ENCODE peak calls at places on chromosomes 11 and 22, in five cellular contexts. One of them, this sample, is unnamed.

GRCh38 chr22:39208013-39208680 is 36.6 kb downstream of the PDGFB start:
- DNase-seq in cardiac fibroblast: no peak
- DNase-seq in GM23338: no peak
- DNase-seq in astrocyte of the cerebellum: no peak
- DNase-seq in cardiac muscle cell: no peak
- DNase-seq in this sample: no peak

GRCh38 chr11:26865703-26866102 is 128.2 kb upstream of the FIBIN start:
- DNase-seq in cardiac fibroblast: no peak
- DNase-seq in GM23338: no peak
- DNase-seq in astrocyte of the cerebellum: no peak
- DNase-seq in cardiac muscle cell: no peak
- DNase-seq in this sample: no peak

GRCh38 chr22:46578824-46579561 is 41.2 kb upstream of the GRAMD4 start:
- DNase-seq in cardiac fibroblast: no peak
- DNase-seq in GM23338: no peak
- DNase-seq in astrocyte of the cerebellum: peak
- DNase-seq in cardiac muscle cell: no peak
- DNase-seq in this sample: peak

GRCh38 chr22:42830161-42830560 is 26.9 kb downstream of the ARFGAP3 start:
- DNase-seq in cardiac fibroblast: no peak
- DNase-seq in GM23338: no peak
- DNase-seq in astrocyte of the cerebellum: no peak
- DNase-seq in cardiac muscle cell: no peak
- DNase-seq in this sample: no peak

GRCh38 chr11:47494996-47495855 is 46.3 kb upstream of the RAPSN start:
- DNase-seq in cardiac fibroblast: peak
- DNase-seq in GM23338: no peak
- DNase-seq in astrocyte of the cerebellum: no peak
- DNase-seq in cardiac muscle cell: no peak
- DNase-seq in this sample: peak

GRCh38 chr11:115409691-115410220 is 94.5 kb downstream of the CADM1 start:
- DNase-seq in cardiac fibroblast: no peak
- DNase-seq in GM23338: peak
- DNase-seq in astrocyte of the cerebellum: no peak
- DNase-seq in cardiac muscle cell: peak
- DNase-seq in this sample: no peak

GRCh38 chr22:20965104-20965887 is 1.8 kb upstream of the AIFM3 start:
- DNase-seq in cardiac fibroblast: no peak
- DNase-seq in GM23338: no peak
- DNase-seq in astrocyte of the cerebellum: no peak
- DNase-seq in cardiac muscle cell: peak
- DNase-seq in this sample: no peak

GRCh38 chr11:44475114-44475686 is 90.3 kb upstream of the CD82 start:
- DNase-seq in cardiac fibroblast: no peak
- DNase-seq in GM23338: no peak
- DNase-seq in astrocyte of the cerebellum: no peak
- DNase-seq in cardiac muscle cell: peak
- DNase-seq in this sample: no peak

GRCh38 chr22:33272180-33272579 is 214.0 kb upstream of the SYN3 start:
- DNase-seq in cardiac fibroblast: no peak
- DNase-seq in GM23338: no peak
- DNase-seq in astrocyte of the cerebellum: no peak
- DNase-seq in cardiac muscle cell: no peak
- DNase-seq in this sample: no peak

GRCh38 chr22:30305519-30305905 is 16.2 kb upstream of the CASTOR1 start:
- DNase-seq in cardiac fibroblast: no peak
- DNase-seq in GM23338: no peak
- DNase-seq in astrocyte of the cerebellum: no peak
- DNase-seq in cardiac muscle cell: no peak
- DNase-seq in this sample: peak

GRCh38 chr11:12182650-12183511 is 72.5 kb downstream of the MICAL2 start:
- DNase-seq in cardiac fibroblast: peak
- DNase-seq in GM23338: no peak
- DNase-seq in astrocyte of the cerebellum: peak
- DNase-seq in cardiac muscle cell: peak
- DNase-seq in this sample: peak

GRCh38 chr11:116193321-116194114 is 579.3 kb downstream of the BUD13 start:
- DNase-seq in cardiac fibroblast: peak
- DNase-seq in GM23338: peak
- DNase-seq in astrocyte of the cerebellum: peak
- DNase-seq in cardiac muscle cell: peak
- DNase-seq in this sample: peak

GRCh38 chr11:112903310-112903709 is 57.9 kb upstream of the NCAM1 start:
- DNase-seq in cardiac fibroblast: no peak
- DNase-seq in GM23338: no peak
- DNase-seq in astrocyte of the cerebellum: no peak
- DNase-seq in cardiac muscle cell: no peak
- DNase-seq in this sample: no peak

GRCh38 chr22:25650834-25651233 is 86.4 kb downstream of the GRK3 start:
- DNase-seq in cardiac fibroblast: no peak
- DNase-seq in GM23338: no peak
- DNase-seq in astrocyte of the cerebellum: no peak
- DNase-seq in cardiac muscle cell: no peak
- DNase-seq in this sample: no peak

GRCh38 chr11:69227271-69227670 is 66.7 kb upstream of the MYEOV start:
- DNase-seq in cardiac fibroblast: no peak
- DNase-seq in GM23338: no peak
- DNase-seq in astrocyte of the cerebellum: no peak
- DNase-seq in cardiac muscle cell: no peak
- DNase-seq in this sample: no peak

GRCh38 chr11:60214386-60214785 is 28.6 kb downstream of the MS4A4E start:
- DNase-seq in cardiac fibroblast: no peak
- DNase-seq in GM23338: no peak
- DNase-seq in astrocyte of the cerebellum: no peak
- DNase-seq in cardiac muscle cell: no peak
- DNase-seq in this sample: no peak

GRCh38 chr22:20588843-20589581 is 81.6 kb downstream of the MED15 start:
- DNase-seq in cardiac fibroblast: no peak
- DNase-seq in GM23338: no peak
- DNase-seq in astrocyte of the cerebellum: no peak
- DNase-seq in cardiac muscle cell: no peak
- DNase-seq in this sample: no peak

GRCh38 chr11:22787565-22788162 is 41.9 kb downstream of the SVIP start:
- DNase-seq in cardiac fibroblast: peak
- DNase-seq in GM23338: peak
- DNase-seq in astrocyte of the cerebellum: peak
- DNase-seq in cardiac muscle cell: peak
- DNase-seq in this sample: peak

GRCh38 chr11:30573951-30574350 is 12.2 kb downstream of the MPPED2 start:
- DNase-seq in cardiac fibroblast: no peak
- DNase-seq in GM23338: no peak
- DNase-seq in astrocyte of the cerebellum: no peak
- DNase-seq in cardiac muscle cell: no peak
- DNase-seq in this sample: no peak

GRCh38 chr22:39239561-39240423 is 5.0 kb downstream of the PDGFB start:
- DNase-seq in cardiac fibroblast: no peak
- DNase-seq in GM23338: no peak
- DNase-seq in astrocyte of the cerebellum: no peak
- DNase-seq in cardiac muscle cell: no peak
- DNase-seq in this sample: no peak

GRCh38 chr22:47768027-47768426 is 1005.6 kb downstream of the TBC1D22A start:
- DNase-seq in cardiac fibroblast: no peak
- DNase-seq in GM23338: no peak
- DNase-seq in astrocyte of the cerebellum: no peak
- DNase-seq in cardiac muscle cell: no peak
- DNase-seq in this sample: no peak

GRCh38 chr22:44882226-44882905 is 127.4 kb downstream of the PHF21B start:
- DNase-seq in cardiac fibroblast: no peak
- DNase-seq in GM23338: peak
- DNase-seq in astrocyte of the cerebellum: no peak
- DNase-seq in cardiac muscle cell: no peak
- DNase-seq in this sample: no peak

GRCh38 chr11:85965202-85965601 is 103.7 kb downstream of the PICALM start:
- DNase-seq in cardiac fibroblast: peak
- DNase-seq in GM23338: no peak
- DNase-seq in astrocyte of the cerebellum: no peak
- DNase-seq in cardiac muscle cell: no peak
- DNase-seq in this sample: no peak

GRCh38 chr11:132186699-132187098 is 816.3 kb downstream of the NTM start:
- DNase-seq in cardiac fibroblast: no peak
- DNase-seq in GM23338: peak
- DNase-seq in astrocyte of the cerebellum: no peak
- DNase-seq in cardiac muscle cell: peak
- DNase-seq in this sample: no peak

GRCh38 chr11:44619931-44620725 is 54.7 kb downstream of the CD82 start:
- DNase-seq in cardiac fibroblast: no peak
- DNase-seq in GM23338: no peak
- DNase-seq in astrocyte of the cerebellum: no peak
- DNase-seq in cardiac muscle cell: no peak
- DNase-seq in this sample: no peak

GRCh38 chr11:132054822-132055221 is 684.4 kb downstream of the NTM start:
- DNase-seq in cardiac fibroblast: peak
- DNase-seq in GM23338: no peak
- DNase-seq in astrocyte of the cerebellum: peak
- DNase-seq in cardiac muscle cell: no peak
- DNase-seq in this sample: peak

GRCh38 chr11:35531246-35531645 is 5.8 kb upstream of the PAMR1 start:
- DNase-seq in cardiac fibroblast: no peak
- DNase-seq in GM23338: no peak
- DNase-seq in astrocyte of the cerebellum: no peak
- DNase-seq in cardiac muscle cell: no peak
- DNase-seq in this sample: peak

GRCh38 chr11:7254731-7255291 is 3.1 kb downstream of the SYT9 start:
- DNase-seq in cardiac fibroblast: no peak
- DNase-seq in GM23338: no peak
- DNase-seq in astrocyte of the cerebellum: no peak
- DNase-seq in cardiac muscle cell: no peak
- DNase-seq in this sample: no peak

GRCh38 chr11:7250166-7250565 is 1.5 kb upstream of the SYT9 start:
- DNase-seq in cardiac fibroblast: no peak
- DNase-seq in GM23338: no peak
- DNase-seq in astrocyte of the cerebellum: no peak
- DNase-seq in cardiac muscle cell: no peak
- DNase-seq in this sample: no peak

GRCh38 chr11:7252683-7253213 is 1.0 kb downstream of the SYT9 start:
- DNase-seq in cardiac fibroblast: no peak
- DNase-seq in GM23338: peak
- DNase-seq in astrocyte of the cerebellum: no peak
- DNase-seq in cardiac muscle cell: peak
- DNase-seq in this sample: no peak

GRCh38 chr11:7251487-7251835 is 243 bp upstream of the SYT9 start:
- DNase-seq in cardiac fibroblast: no peak
- DNase-seq in GM23338: no peak
- DNase-seq in astrocyte of the cerebellum: no peak
- DNase-seq in cardiac muscle cell: no peak
- DNase-seq in this sample: no peak

GRCh38 chr11:7251836-7252682 is at the start of gene SYT9:
- DNase-seq in cardiac fibroblast: peak
- DNase-seq in GM23338: peak
- DNase-seq in astrocyte of the cerebellum: no peak
- DNase-seq in cardiac muscle cell: peak
- DNase-seq in this sample: peak
- H3K4me3 ChIP-seq in cardiac fibroblast: peak
- H3K4me3 ChIP-seq in GM23338: peak
- H3K4me3 ChIP-seq in astrocyte of the cerebellum: peak
- H3K4me3 ChIP-seq in cardiac muscle cell: peak
- H3K4me3 ChIP-seq in this sample: peak

DNA sequence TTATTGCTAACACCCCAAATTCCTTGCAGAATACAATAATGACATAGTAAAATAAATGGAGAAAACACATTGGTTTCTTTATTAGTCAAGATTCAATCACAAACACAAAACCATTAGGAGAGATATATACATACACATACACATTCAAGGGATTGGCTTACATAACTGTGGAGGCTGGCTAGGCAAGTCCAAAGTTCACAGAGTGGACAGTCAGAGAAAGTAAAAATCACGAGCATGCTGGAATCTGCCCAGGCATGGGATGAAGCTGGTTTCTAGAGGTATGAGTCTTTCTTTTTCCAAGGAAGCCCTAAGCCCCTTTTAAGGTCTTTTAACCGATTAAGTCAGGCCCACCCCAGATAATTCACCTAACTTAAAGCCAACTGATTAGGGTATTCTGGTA is 13.6 kb upstream of the OR56B1 start:
- DNase-seq in cardiac fibroblast: no peak
- DNase-seq in GM23338: no peak
- DNase-seq in astrocyte of the cerebellum: no peak
- DNase-seq in cardiac muscle cell: no peak
- DNase-seq in this sample: no peak
- TF ChIP-seq CTCF in cardiac fibroblast: no peak
- TF ChIP-seq CTCF in GM23338: no peak
- TF ChIP-seq CTCF in astrocyte of the cerebellum: no peak
- TF ChIP-seq CTCF in cardiac muscle cell: no peak
- TF ChIP-seq CTCF in this sample: no peak

DNA sequence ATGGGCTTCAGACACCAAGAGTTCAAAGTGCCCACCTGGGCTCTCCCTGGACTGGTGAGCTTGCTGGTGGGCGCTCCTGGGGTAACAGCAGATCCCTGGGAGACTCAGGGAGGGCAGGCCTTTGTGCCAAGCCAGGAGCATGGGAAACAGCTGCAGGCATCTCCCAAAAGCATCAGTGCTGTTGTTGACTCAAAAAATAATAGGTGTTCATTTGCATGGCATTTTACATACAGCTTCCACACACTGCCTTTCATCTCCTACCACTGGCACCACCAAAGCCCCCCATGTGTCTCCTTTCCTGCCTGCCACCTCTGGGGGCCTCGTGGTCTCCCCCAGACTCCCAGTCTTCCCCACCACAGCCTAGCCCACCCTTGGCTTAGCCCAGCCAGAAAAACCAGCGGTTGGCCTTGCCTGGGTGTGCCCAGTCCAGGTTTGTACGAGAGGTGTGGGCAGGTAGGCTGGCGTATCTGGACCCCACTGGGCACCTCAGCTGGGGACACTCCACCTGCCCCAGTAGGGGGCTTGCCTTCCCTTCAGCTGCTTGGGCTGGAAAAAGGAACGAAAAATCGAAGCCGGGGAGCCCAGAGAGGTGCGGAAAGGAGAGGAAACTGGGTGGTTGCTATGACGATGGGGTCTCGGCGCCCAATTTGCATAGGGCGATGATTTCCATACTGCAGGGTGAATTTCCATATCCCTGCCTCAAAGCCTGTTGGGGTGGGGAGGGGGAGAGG is 15.0 kb downstream of the POU2F3 start:
- DNase-seq in cardiac fibroblast: no peak
- DNase-seq in GM23338: peak
- DNase-seq in astrocyte of the cerebellum: no peak
- DNase-seq in cardiac muscle cell: no peak
- DNase-seq in this sample: no peak
- H3K4me3 ChIP-seq in cardiac fibroblast: no peak
- H3K4me3 ChIP-seq in GM23338: peak
- H3K4me3 ChIP-seq in astrocyte of the cerebellum: no peak
- H3K4me3 ChIP-seq in cardiac muscle cell: no peak
- H3K4me3 ChIP-seq in this sample: no peak

GRCh38 chr11:73402834-73403185 is 26.6 kb downstream of the RELT start:
- DNase-seq in cardiac fibroblast: peak
- DNase-seq in GM23338: no peak
- DNase-seq in astrocyte of the cerebellum: no peak
- DNase-seq in cardiac muscle cell: no peak
- DNase-seq in this sample: peak

GRCh38 chr11:73400293-73400692 is 24.1 kb downstream of the RELT start:
- DNase-seq in cardiac fibroblast: no peak
- DNase-seq in GM23338: no peak
- DNase-seq in astrocyte of the cerebellum: no peak
- DNase-seq in cardiac muscle cell: no peak
- DNase-seq in this sample: no peak

GRCh38 chr11:73401924-73402833 is 26.0 kb downstream of the RELT start:
- DNase-seq in cardiac fibroblast: no peak
- DNase-seq in GM23338: no peak
- DNase-seq in astrocyte of the cerebellum: no peak
- DNase-seq in cardiac muscle cell: no peak
- DNase-seq in this sample: no peak

GRCh38 chr11:73399159-73400090 is 23.2 kb downstream of the RELT start:
- DNase-seq in cardiac fibroblast: peak
- DNase-seq in GM23338: no peak
- DNase-seq in astrocyte of the cerebellum: no peak
- DNase-seq in cardiac muscle cell: no peak
- DNase-seq in this sample: no peak

GRCh38 chr11:73401217-73401923 is 25.2 kb downstream of the RELT start:
- DNase-seq in cardiac fibroblast: peak
- DNase-seq in GM23338: no peak
- DNase-seq in astrocyte of the cerebellum: no peak
- DNase-seq in cardiac muscle cell: no peak
- DNase-seq in this sample: no peak
- TF ChIP-seq CTCF in cardiac fibroblast: no peak
- TF ChIP-seq CTCF in GM23338: no peak
- TF ChIP-seq CTCF in astrocyte of the cerebellum: no peak
- TF ChIP-seq CTCF in cardiac muscle cell: no peak
- TF ChIP-seq CTCF in this sample: no peak

This sample was measured in fibroblast of pulmonary artery.